ENCODE peak calls at places on chromosomes 7 and 10, in six cellular contexts. One of them, this sample, is unnamed.

GRCh38 chr10:28769147-28769604 is 91.9 kb downstream of the BAMBI start:
- DNase-seq in NCI-H526 treated with DMSO at 0.1 percent for 48 hours: no peak
- DNase-seq in stromal cell of bone marrow: no peak
- DNase-seq in NCI-H460: no peak
- DNase-seq in dorsolateral prefrontal cortex: no peak
- DNase-seq in mesothelial cell of epicardium: no peak
- DNase-seq in this sample: no peak

GRCh38 chr7:2527505-2528464 is 8.2 kb downstream of the LFNG start:
- DNase-seq in dorsolateral prefrontal cortex: no peak
- DNase-seq in mesothelial cell of epicardium: no peak
- DNase-seq in NCI-H526 treated with DMSO at 0.1 percent for 48 hours: no peak
- DNase-seq in stromal cell of bone marrow: peak
- DNase-seq in NCI-H460: no peak
- DNase-seq in this sample: peak

GRCh38 chr7:81404669-81405068 is 365.2 kb downstream of the HGF start:
- DNase-seq in NCI-H460: no peak
- DNase-seq in NCI-H526 treated with DMSO at 0.1 percent for 48 hours: no peak
- DNase-seq in dorsolateral prefrontal cortex: no peak
- DNase-seq in mesothelial cell of epicardium: no peak
- DNase-seq in stromal cell of bone marrow: no peak
- DNase-seq in this sample: no peak

GRCh38 chr10:28965937-28966336 is 288.6 kb downstream of the BAMBI start:
- DNase-seq in stromal cell of bone marrow: no peak
- DNase-seq in NCI-H460: no peak
- DNase-seq in mesothelial cell of epicardium: no peak
- DNase-seq in NCI-H526 treated with DMSO at 0.1 percent for 48 hours: no peak
- DNase-seq in dorsolateral prefrontal cortex: no peak
- DNase-seq in this sample: no peak

GRCh38 chr10:82084904-82085303 is 209.9 kb downstream of the NRG3 start:
- DNase-seq in stromal cell of bone marrow: no peak
- DNase-seq in NCI-H526 treated with DMSO at 0.1 percent for 48 hours: no peak
- DNase-seq in mesothelial cell of epicardium: no peak
- DNase-seq in dorsolateral prefrontal cortex: no peak
- DNase-seq in NCI-H460: no peak
- DNase-seq in this sample: no peak

GRCh38 chr10:35092851-35093250 is 2.7 kb upstream of the CUL2 start:
- DNase-seq in NCI-H460: no peak
- DNase-seq in stromal cell of bone marrow: no peak
- DNase-seq in dorsolateral prefrontal cortex: no peak
- DNase-seq in NCI-H526 treated with DMSO at 0.1 percent for 48 hours: no peak
- DNase-seq in mesothelial cell of epicardium: no peak
- DNase-seq in this sample: peak

GRCh38 chr10:121696854-121697253 is 98.6 kb upstream of the FGFR2 start:
- DNase-seq in NCI-H526 treated with DMSO at 0.1 percent for 48 hours: no peak
- DNase-seq in NCI-H460: peak
- DNase-seq in stromal cell of bone marrow: no peak
- DNase-seq in mesothelial cell of epicardium: no peak
- DNase-seq in dorsolateral prefrontal cortex: no peak
- DNase-seq in this sample: peak

GRCh38 chr7:27248911-27249723 is 6.5 kb downstream of the EVX1 start:
- DNase-seq in mesothelial cell of epicardium: no peak
- DNase-seq in NCI-H526 treated with DMSO at 0.1 percent for 48 hours: no peak
- DNase-seq in dorsolateral prefrontal cortex: no peak
- DNase-seq in NCI-H460: no peak
- DNase-seq in stromal cell of bone marrow: peak
- DNase-seq in this sample: no peak

GRCh38 chr10:71911296-71911954 is 52.8 kb upstream of the CHST3 start:
- DNase-seq in dorsolateral prefrontal cortex: no peak
- DNase-seq in NCI-H460: no peak
- DNase-seq in NCI-H526 treated with DMSO at 0.1 percent for 48 hours: no peak
- DNase-seq in stromal cell of bone marrow: no peak
- DNase-seq in mesothelial cell of epicardium: no peak
- DNase-seq in this sample: no peak

GRCh38 chr10:117860823-117861222 is 185.9 kb downstream of the RAB11FIP2 start:
- DNase-seq in dorsolateral prefrontal cortex: no peak
- DNase-seq in stromal cell of bone marrow: no peak
- DNase-seq in NCI-H526 treated with DMSO at 0.1 percent for 48 hours: peak
- DNase-seq in NCI-H460: peak
- DNase-seq in mesothelial cell of epicardium: no peak
- DNase-seq in this sample: peak

GRCh38 chr7:24970676-24971075 is 9.3 kb downstream of the OSBPL3 start:
- DNase-seq in dorsolateral prefrontal cortex: no peak
- DNase-seq in NCI-H460: no peak
- DNase-seq in stromal cell of bone marrow: no peak
- DNase-seq in NCI-H526 treated with DMSO at 0.1 percent for 48 hours: no peak
- DNase-seq in mesothelial cell of epicardium: no peak
- DNase-seq in this sample: no peak

GRCh38 chr10:110456523-110457091 is 41.1 kb upstream of the DUSP5 start:
- DNase-seq in NCI-H526 treated with DMSO at 0.1 percent for 48 hours: no peak
- DNase-seq in mesothelial cell of epicardium: no peak
- DNase-seq in dorsolateral prefrontal cortex: no peak
- DNase-seq in stromal cell of bone marrow: no peak
- DNase-seq in NCI-H460: no peak
- DNase-seq in this sample: no peak

GRCh38 chr7:93569189-93569588 is 5.3 kb downstream of the CALCR start:
- DNase-seq in stromal cell of bone marrow: no peak
- DNase-seq in NCI-H526 treated with DMSO at 0.1 percent for 48 hours: no peak
- DNase-seq in NCI-H460: no peak
- DNase-seq in mesothelial cell of epicardium: no peak
- DNase-seq in dorsolateral prefrontal cortex: no peak
- DNase-seq in this sample: no peak

GRCh38 chr10:77583527-77583926 is 54.1 kb downstream of the KCNMA1 start:
- DNase-seq in dorsolateral prefrontal cortex: no peak
- DNase-seq in stromal cell of bone marrow: no peak
- DNase-seq in mesothelial cell of epicardium: no peak
- DNase-seq in NCI-H460: no peak
- DNase-seq in NCI-H526 treated with DMSO at 0.1 percent for 48 hours: no peak
- DNase-seq in this sample: no peak

GRCh38 chr10:99966306-99966705 is 43.4 kb downstream of the DNMBP start:
- DNase-seq in NCI-H460: no peak
- DNase-seq in NCI-H526 treated with DMSO at 0.1 percent for 48 hours: no peak
- DNase-seq in dorsolateral prefrontal cortex: no peak
- DNase-seq in mesothelial cell of epicardium: no peak
- DNase-seq in stromal cell of bone marrow: peak
- DNase-seq in this sample: peak

GRCh38 chr10:71647526-71648354 is 71.8 kb downstream of the C10orf105 start:
- DNase-seq in NCI-H460: no peak
- DNase-seq in NCI-H526 treated with DMSO at 0.1 percent for 48 hours: peak
- DNase-seq in stromal cell of bone marrow: no peak
- DNase-seq in dorsolateral prefrontal cortex: no peak
- DNase-seq in mesothelial cell of epicardium: no peak
- DNase-seq in this sample: no peak

GRCh38 chr7:101644879-101645278 is 15.8 kb upstream of the MYL10 start:
- DNase-seq in dorsolateral prefrontal cortex: no peak
- DNase-seq in NCI-H460: no peak
- DNase-seq in mesothelial cell of epicardium: no peak
- DNase-seq in stromal cell of bone marrow: no peak
- DNase-seq in NCI-H526 treated with DMSO at 0.1 percent for 48 hours: no peak
- DNase-seq in this sample: peak

GRCh38 chr10:86823565-86823964 is 67.1 kb downstream of the BMPR1A start:
- DNase-seq in mesothelial cell of epicardium: no peak
- DNase-seq in dorsolateral prefrontal cortex: no peak
- DNase-seq in stromal cell of bone marrow: no peak
- DNase-seq in NCI-H460: no peak
- DNase-seq in NCI-H526 treated with DMSO at 0.1 percent for 48 hours: no peak
- DNase-seq in this sample: no peak

GRCh38 chr10:43200538-43201390 is 62.5 kb downstream of the CSGALNACT2 start:
- DNase-seq in dorsolateral prefrontal cortex: no peak
- DNase-seq in NCI-H526 treated with DMSO at 0.1 percent for 48 hours: no peak
- DNase-seq in stromal cell of bone marrow: no peak
- DNase-seq in mesothelial cell of epicardium: peak
- DNase-seq in NCI-H460: no peak
- DNase-seq in this sample: no peak

GRCh38 chr7:101436857-101437576 is 74.3 kb downstream of the COL26A1 start:
- DNase-seq in stromal cell of bone marrow: no peak
- DNase-seq in mesothelial cell of epicardium: no peak
- DNase-seq in dorsolateral prefrontal cortex: no peak
- DNase-seq in NCI-H460: peak
- DNase-seq in NCI-H526 treated with DMSO at 0.1 percent for 48 hours: no peak
- DNase-seq in this sample: peak